ENCODE peak calls at places on chromosomes 2 and 18, in five cellular contexts. X, Z, F, O and Y are unnamed samples.

GRCh38 chr18:36126668-36127067 is 2.5 kb downstream of the SLC39A6 start:
- DNase-seq in X (no peak), F (no peak), Z (no peak), O (no peak), Y (no peak)

GRCh38 chr18:68995675-68996074 is 197.8 kb downstream of the CCDC102B start:
- DNase-seq in O (no peak), Z (no peak), F (no peak), X (no peak), Y (no peak)

GRCh38 chr2:3432067-3432466 is 52.6 kb downstream of the TRAPPC12 start:
- DNase-seq in F (no peak), X (no peak), Z (no peak), O (no peak), Y (no peak)

GRCh38 chr2:6888724-6889123 is 11.1 kb downstream of the RSAD2 start:
- DNase-seq in Z (no peak), F (no peak), O (no peak), X (no peak), Y (no peak)

GRCh38 chr2:60560734-60561649 is 7.5 kb upstream of the BCL11A start:
- DNase-seq in O (no peak), Z (no peak), F (no peak), X (peak), Y (no peak)

GRCh38 chr18:45806226-45806625 is 19.2 kb upstream of the SIGLEC15 start:
- DNase-seq in Z (no peak), F (no peak), X (no peak), O (no peak), Y (no peak)

GRCh38 chr2:211351998-211352397 is 795.6 kb downstream of the CPS1 start:
- DNase-seq in Z (no peak), F (peak), O (no peak), X (no peak), Y (peak)

GRCh38 chr2:51903728-51904127 is 871.8 kb upstream of the NRXN1 start:
- DNase-seq in X (no peak), Z (no peak), F (no peak), O (no peak), Y (no peak)

GRCh38 chr2:206082298-206082843 is 3.6 kb downstream of the INO80D start:
- DNase-seq in F (no peak), Z (no peak), O (no peak), X (peak), Y (no peak)

GRCh38 chr2:4269885-4270284 is 566.5 kb downstream of the DCDC2C start:
- DNase-seq in O (no peak), Z (no peak), F (no peak), X (peak), Y (no peak)

GRCh38 chr2:106960633-106961205 is 74.8 kb upstream of the ST6GAL2 start:
- DNase-seq in X (peak), Z (no peak), F (no peak), O (no peak), Y (no peak)

GRCh38 chr18:75489493-75490190 is 62.1 kb upstream of the SMIM21 start:
- DNase-seq in O (no peak), F (no peak), Z (no peak), X (no peak), Y (peak)

GRCh38 chr2:24824966-24825882 is 32.0 kb downstream of the CENPO start:
- DNase-seq in X (no peak), F (no peak), O (no peak), Z (peak), Y (no peak)

GRCh38 chr2:24404582-24404981 is 44.2 kb upstream of the ITSN2 start:
- DNase-seq in Z (peak), X (no peak), O (no peak), F (no peak), Y (no peak)

GRCh38 chr2:120912101-120912985 is 176.7 kb downstream of the GLI2 start:
- DNase-seq in X (no peak), Z (no peak), O (no peak), F (no peak), Y (no peak)

GRCh38 chr2:170461875-170462274 is 253.3 kb upstream of the SP5 start:
- DNase-seq in F (no peak), X (peak), Z (no peak), O (no peak), Y (no peak)

GRCh38 chr2:112794131-112794733 is 9.9 kb upstream of the IL1A start:
- DNase-seq in Z (peak), F (no peak), X (no peak), O (peak), Y (no peak)

GRCh38 chr18:75896865-75897264 is 469.4 kb upstream of the SMIM21 start:
- DNase-seq in X (peak), O (no peak), F (no peak), Z (no peak), Y (no peak)

GRCh38 chr2:196205891-196206408 is 34.6 kb upstream of the STK17B start:
- DNase-seq in X (no peak), F (no peak), Z (no peak), O (no peak), Y (no peak)

GRCh38 chr2:240527153-240527750 is 30.5 kb downstream of the ANKMY1 start:
- DNase-seq in F (no peak), O (no peak), Z (no peak), X (no peak), Y (no peak)

GRCh38 chr2:98932164-98932563 is 3.9 kb downstream of the CRACDL start:
- DNase-seq in O (no peak), F (no peak), Z (no peak), X (no peak), Y (no peak)

GRCh38 chr2:46493241-46493970 is 14.0 kb downstream of the TMEM247 start:
- DNase-seq in Z (no peak), F (no peak), O (no peak), X (no peak), Y (no peak)

GRCh38 chr2:222364280-222364895 is 60.0 kb upstream of the SGPP2 start:
- DNase-seq in F (no peak), X (no peak), O (no peak), Z (no peak), Y (no peak)

GRCh38 chr18:57943723-57944122 is 100.3 kb upstream of the NEDD4L start:
- DNase-seq in O (no peak), Z (no peak), X (no peak), F (no peak), Y (no peak)

GRCh38 chr2:186256540-186256939 is 229.5 kb upstream of the ZC3H15 start:
- DNase-seq in X (no peak), F (no peak), O (no peak), Z (no peak), Y (no peak)

GRCh38 chr18:46346213-46346612 is 242.0 kb downstream of the HAUS1 start:
- DNase-seq in O (no peak), F (no peak), X (no peak), Z (no peak), Y (no peak)

GRCh38 chr2:20957745-20958144 is 86.1 kb downstream of the APOB start:
- DNase-seq in O (no peak), F (no peak), X (no peak), Z (no peak), Y (no peak)

GRCh38 chr2:96137611-96138129 is 632 bp downstream of the ASTL start:
- DNase-seq in F (no peak), X (no peak), Z (no peak), O (no peak), Y (no peak)

GRCh38 chr18:3972291-3972985 is 482.7 kb downstream of the DLGAP1 start:
- DNase-seq in Z (no peak), O (no peak), X (peak), F (no peak), Y (no peak)

GRCh38 chr2:172552547-172553291 is 3.2 kb upstream of the PDK1 start:
- DNase-seq in F (no peak), O (no peak), Z (no peak), X (no peak), Y (no peak)

GRCh38 chr18:33157893-33158292 is 282.6 kb downstream of the CCDC178 start:
- DNase-seq in Z (no peak), X (no peak), O (no peak), F (no peak), Y (no peak)

GRCh38 chr2:74500578-74500946 is 1.2 kb upstream of the LBX2 start:
- DNase-seq in Z (no peak), O (no peak), F (no peak), X (no peak), Y (no peak)

GRCh38 chr2:241616168-241617125 is 20.5 kb downstream of the THAP4 start:
- DNase-seq in X (no peak), O (no peak), F (no peak), Z (no peak), Y (no peak)

GRCh38 chr18:26307161-26307773 is 81.0 kb downstream of the TAF4B start:
- DNase-seq in O (no peak), X (peak), Z (no peak), F (no peak), Y (peak)

GRCh38 chr2:36451512-36451911 is 95.9 kb downstream of the CRIM1 start:
- DNase-seq in Z (no peak), X (peak), F (no peak), O (no peak), Y (no peak)

GRCh38 chr2:105678346-105678745 is 66.4 kb upstream of the NCK2 start:
- DNase-seq in F (no peak), O (no peak), Z (no peak), X (no peak), Y (no peak)

GRCh38 chr2:190860985-190861721 is 19.5 kb upstream of the GLS start:
- DNase-seq in O (no peak), F (no peak), X (peak), Z (no peak), Y (no peak)

GRCh38 chr2:104793971-104794370 is 59.9 kb upstream of the POU3F3 start:
- DNase-seq in X (no peak), Z (no peak), F (no peak), O (no peak), Y (no peak)